ENCODE peak calls at places on chromosomes 5 and 9, in seven cellular contexts. X, I, F, K, N, M and B are unnamed samples.

GRCh38 chr5:78647838-78648358 is 674 bp downstream of the LHFPL2 start:
- DNase-seq in X (peak), I (peak), F (peak), K (peak), N (no peak), M (no peak), B (no peak)

GRCh38 chr5:113089653-113090335 is 113.2 kb downstream of the DCP2 start:
- DNase-seq in X (no peak), I (peak), F (no peak), K (peak), N (no peak), M (no peak), B (no peak)

GRCh38 chr5:155293605-155294178 is 280.1 kb downstream of the KIF4B start:
- DNase-seq in X (no peak), I (no peak), F (no peak), K (no peak), N (no peak), M (no peak), B (no peak)

GRCh38 chr5:26148569-26149107 is 889.7 kb downstream of the CDH9 start:
- DNase-seq in X (no peak), I (no peak), F (no peak), K (no peak), N (no peak), M (no peak), B (no peak)

GRCh38 chr5:167587768-167588167 is 703.7 kb upstream of the WWC1 start:
- DNase-seq in X (no peak), I (peak), F (no peak), K (peak), N (peak), M (no peak), B (no peak)

GRCh38 chr5:153148624-153148976 is 341.9 kb upstream of the GRIA1 start:
- DNase-seq in X (no peak), I (no peak), F (no peak), K (no peak), N (no peak), M (no peak), B (no peak)

GRCh38 chr5:40568548-40568947 is 111.2 kb upstream of the PTGER4 start:
- DNase-seq in X (no peak), I (no peak), F (no peak), K (no peak), N (no peak), M (no peak), B (no peak)

GRCh38 chr5:65790371-65791163 is 68.6 kb downstream of the NLN start:
- DNase-seq in X (no peak), I (no peak), F (no peak), K (no peak), N (no peak), M (peak), B (no peak)

GRCh38 chr5:117102591-117102990 is 528.0 kb upstream of the SEMA6A start:
- DNase-seq in X (no peak), I (no peak), F (no peak), K (no peak), N (no peak), M (no peak), B (no peak)

GRCh38 chr5:173707392-173707791 is 90.9 kb upstream of the BOD1 start:
- DNase-seq in X (no peak), I (peak), F (no peak), K (peak), N (no peak), M (no peak), B (peak)

GRCh38 chr5:6309949-6310348 is 68.4 kb downstream of the MED10 start:
- DNase-seq in X (no peak), I (no peak), F (no peak), K (no peak), N (no peak), M (no peak), B (no peak)

GRCh38 chr9:95516736-95517558 is at the start of gene PTCH1:
- DNase-seq in X (peak), I (peak), F (no peak), K (peak), N (no peak), M (peak), B (no peak)

GRCh38 chr9:27181381-27181780 is 72.4 kb downstream of the TEK start:
- DNase-seq in X (no peak), I (peak), F (no peak), K (peak), N (no peak), M (no peak), B (peak)

GRCh38 chr5:50623666-50624065 is 42.8 kb upstream of the PARP8 start:
- DNase-seq in X (no peak), I (no peak), F (no peak), K (no peak), N (no peak), M (no peak), B (no peak)

GRCh38 chr9:108477538-108478006 is 378.2 kb downstream of the ACTL7B start:
- DNase-seq in X (no peak), I (peak), F (no peak), K (peak), N (peak), M (no peak), B (peak)

GRCh38 chr5:15601274-15601673 is 101.3 kb downstream of the FBXL7 start:
- DNase-seq in X (no peak), I (no peak), F (no peak), K (peak), N (no peak), M (no peak), B (no peak)

GRCh38 chr5:77167695-77168111 is 42.8 kb upstream of the PDE8B start:
- DNase-seq in X (peak), I (peak), F (no peak), K (peak), N (peak), M (no peak), B (peak)

GRCh38 chr9:84839538-84839937 is 170.0 kb downstream of the NTRK2 start:
- DNase-seq in X (no peak), I (peak), F (no peak), K (peak), N (peak), M (no peak), B (peak)

GRCh38 chr5:157072508-157072907 is 13.6 kb upstream of the HAVCR1 start:
- DNase-seq in X (peak), I (no peak), F (no peak), K (no peak), N (no peak), M (no peak), B (no peak)

GRCh38 chr5:39846144-39846543 is 421.4 kb upstream of the DAB2 start:
- DNase-seq in X (no peak), I (no peak), F (no peak), K (no peak), N (no peak), M (no peak), B (no peak)

GRCh38 chr5:56535347-56535746 is 280.0 kb upstream of the MAP3K1 start:
- DNase-seq in X (no peak), I (no peak), F (no peak), K (no peak), N (no peak), M (no peak), B (no peak)

GRCh38 chr5:8845316-8845715 is 700.6 kb downstream of the SEMA5A start:
- DNase-seq in X (no peak), I (peak), F (no peak), K (peak), N (no peak), M (no peak), B (no peak)

GRCh38 chr5:76372320-76373054 is 30.6 kb upstream of the IQGAP2 start:
- DNase-seq in X (no peak), I (peak), F (no peak), K (peak), N (peak), M (no peak), B (peak)

GRCh38 chr5:103519550-103519949 is 43.0 kb downstream of the NUDT12 start:
- DNase-seq in X (no peak), I (peak), F (no peak), K (no peak), N (no peak), M (no peak), B (no peak)

GRCh38 chr5:137470111-137470920 is 28.8 kb downstream of the SPOCK1 start:
- DNase-seq in X (peak), I (peak), F (no peak), K (peak), N (peak), M (no peak), B (peak)

GRCh38 chr5:82351754-82352145 is 73.6 kb upstream of the RPS23 start:
- DNase-seq in X (no peak), I (peak), F (no peak), K (peak), N (no peak), M (no peak), B (no peak)

DNA sequence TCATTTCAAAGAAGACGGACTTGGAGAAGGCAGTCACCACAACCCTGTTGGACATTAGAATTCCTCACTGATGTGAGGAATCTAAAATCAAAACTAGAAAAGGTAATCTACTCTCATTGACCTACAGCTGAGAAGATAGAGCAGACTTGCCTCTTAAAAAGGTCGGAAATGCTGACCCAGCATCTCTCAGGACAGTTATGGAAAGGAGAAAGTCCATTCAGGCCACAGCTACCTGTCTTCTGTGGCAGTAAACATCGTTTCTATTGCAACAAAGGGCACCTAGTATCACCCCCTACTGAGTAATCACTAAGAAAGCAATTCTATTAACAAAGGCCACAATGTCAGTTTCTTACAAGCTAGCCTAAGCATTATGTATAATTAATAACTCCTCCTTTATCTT is 601.7 kb downstream of the PRELID2 start:
- DNase-seq in X (no peak), I (no peak), F (no peak), K (no peak), N (no peak), M (no peak), B (no peak)
- H3K4me3 ChIP-seq in X (no peak), I (no peak), F (no peak), K (no peak), N (no peak), M (no peak), B (no peak)

GRCh38 chr9:131290767-131291370 is 1.3 kb downstream of the PLPP7 start:
- DNase-seq in X (no peak), I (no peak), F (no peak), K (no peak), N (no peak), M (no peak), B (no peak)
- H3K4me3 ChIP-seq in X (no peak), I (no peak), F (no peak), K (peak), N (no peak), M (no peak), B (no peak)

DNA sequence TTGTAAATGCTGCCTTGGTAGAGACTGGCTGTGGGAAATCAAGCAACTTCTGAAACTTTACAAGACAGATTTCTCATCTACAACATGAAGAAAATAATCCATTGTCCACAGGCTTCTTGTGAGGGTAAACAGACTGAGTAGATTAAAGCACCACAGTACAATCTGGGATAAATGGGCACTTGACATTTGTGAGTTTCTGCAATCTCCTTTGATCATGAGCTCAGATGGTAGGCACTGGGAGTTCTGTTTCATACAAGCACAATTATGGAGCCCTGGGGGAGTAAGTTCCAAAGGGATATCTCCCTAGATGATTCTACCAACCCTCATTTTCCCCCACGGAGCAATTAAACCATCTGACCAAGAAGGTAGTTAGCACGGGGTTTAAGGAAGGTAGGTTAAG is 479.4 kb upstream of the TNC start:
- DNase-seq in X (no peak), I (peak), F (no peak), K (no peak), N (no peak), M (no peak), B (no peak)
- H3K4me3 ChIP-seq in X (no peak), I (peak), F (no peak), K (peak), N (peak), M (no peak), B (peak)

GRCh38 chr9:16704096-16704488 is 166.4 kb downstream of the BNC2 start:
- DNase-seq in X (no peak), I (peak), F (no peak), K (no peak), N (no peak), M (no peak), B (no peak)
- H3K4me3 ChIP-seq in X (no peak), I (peak), F (no peak), K (peak), N (peak), M (no peak), B (peak)

GRCh38 chr5:45627076-45627656 is 69.0 kb downstream of the HCN1 start:
- DNase-seq in X (no peak), I (no peak), F (no peak), K (no peak), N (no peak), M (no peak), B (no peak)

GRCh38 chr5:45623855-45624254 is 72.3 kb downstream of the HCN1 start:
- DNase-seq in X (no peak), I (no peak), F (no peak), K (no peak), N (no peak), M (no peak), B (no peak)

GRCh38 chr5:45622365-45622764 is 73.8 kb downstream of the HCN1 start:
- DNase-seq in X (no peak), I (no peak), F (no peak), K (no peak), N (no peak), M (no peak), B (no peak)
- H3K4me3 ChIP-seq in X (no peak), I (no peak), F (no peak), K (no peak), N (no peak), M (no peak), B (no peak)

GRCh38 chr9:135690836-135691570 is 8.3 kb downstream of the SOHLH1 start:
- DNase-seq in X (no peak), I (no peak), F (no peak), K (no peak), N (no peak), M (no peak), B (no peak)
- H3K4me3 ChIP-seq in X (no peak), I (no peak), F (no peak), K (no peak), N (no peak), M (no peak), B (no peak)

GRCh38 chr5:1946122-1946677 is 63.5 kb upstream of the IRX4 start:
- DNase-seq in X (no peak), I (no peak), F (no peak), K (no peak), N (no peak), M (no peak), B (no peak)
- H3K4me3 ChIP-seq in X (no peak), I (no peak), F (no peak), K (no peak), N (no peak), M (no peak), B (no peak)

DNA sequence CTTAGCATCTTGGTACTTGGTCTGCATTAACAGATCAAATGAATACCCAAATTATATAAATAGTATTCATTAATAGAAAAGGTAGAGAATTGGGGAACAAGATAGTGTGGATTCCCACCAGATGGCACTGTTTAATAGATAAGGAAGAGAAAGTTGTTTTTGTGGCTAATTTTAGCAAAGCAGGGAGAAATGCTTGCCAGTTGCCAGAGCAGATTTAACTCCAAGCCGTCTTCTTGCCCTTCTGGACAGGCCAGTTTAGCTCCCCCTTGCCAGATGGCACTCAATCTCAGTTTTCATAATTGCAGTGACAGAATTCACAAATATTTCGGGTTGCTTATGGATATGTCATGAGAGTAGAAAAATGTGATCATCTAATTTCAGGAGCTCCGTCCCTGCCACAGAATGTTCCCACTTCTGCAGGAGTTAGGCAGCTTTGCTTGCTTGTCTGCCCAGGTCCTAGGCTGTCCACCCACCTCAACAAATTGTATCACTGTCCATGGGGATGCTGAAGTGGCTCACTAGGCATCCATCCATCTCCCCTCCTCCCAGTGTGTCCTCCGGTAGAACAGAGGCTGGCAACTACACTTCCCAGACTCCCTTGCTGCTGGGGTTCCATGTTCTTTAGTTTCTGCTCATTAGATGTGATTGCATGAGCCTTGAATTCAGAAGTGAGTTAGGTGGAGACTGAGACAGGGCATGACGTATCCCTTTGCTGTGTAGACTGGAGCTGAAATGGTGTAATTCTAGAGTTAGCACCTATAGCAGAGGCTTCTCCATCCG is 11.8 kb upstream of the HEXB start:
- DNase-seq in X (no peak), I (peak), F (no peak), K (peak), N (no peak), M (no peak), B (no peak)
- H3K4me3 ChIP-seq in X (no peak), I (peak), F (no peak), K (peak), N (no peak), M (no peak), B (no peak)